ENCODE peak calls at places on chromosomes 5 and 9, in seven cellular contexts. G, N, W, A, Z, T and U are unnamed samples. For H3K4me1, the result is how much of the 10 kb centered on the place peaks cover.

GRCh38 chr9:124011460-124012301 is at the start of gene LHX2:
- DNase-seq in G (no peak), N (peak), W (peak), A (peak), Z (peak), T (peak), U (peak)

GRCh38 chr9:83234541-83234940 is 171.6 kb upstream of the RASEF start:
- DNase-seq in G (no peak), N (no peak), W (no peak), A (no peak), Z (no peak), T (no peak), U (no peak)

GRCh38 chr5:80139573-80139972 is 104.4 kb downstream of the THBS4 start:
- DNase-seq in G (no peak), N (no peak), W (peak), A (no peak), Z (no peak), T (no peak), U (no peak)

GRCh38 chr9:126694206-126695081 is 80.7 kb downstream of the LMX1B start:
- DNase-seq in G (peak), N (no peak), W (no peak), A (no peak), Z (peak), T (no peak), U (no peak)

GRCh38 chr5:33048315-33048714 is 337.2 kb downstream of the NPR3 start:
- DNase-seq in G (no peak), N (no peak), W (no peak), A (no peak), Z (peak), T (no peak), U (no peak)

GRCh38 chr5:155418960-155419579 is 405.5 kb downstream of the KIF4B start:
- DNase-seq in G (no peak), N (no peak), W (peak), A (no peak), Z (no peak), T (no peak), U (no peak)

GRCh38 chr9:101463397-101463796 is 27.8 kb upstream of the ALDOB start:
- DNase-seq in G (no peak), N (no peak), W (no peak), A (no peak), Z (no peak), T (peak), U (no peak)

GRCh38 chr5:111934511-111934910 is 177.5 kb upstream of the NREP start:
- DNase-seq in G (no peak), N (no peak), W (peak), A (no peak), Z (peak), T (no peak), U (no peak)

GRCh38 chr9:95246547-95246946 is 71.0 kb downstream of the FANCC start:
- DNase-seq in G (no peak), N (no peak), W (no peak), A (no peak), Z (no peak), T (no peak), U (no peak)

GRCh38 chr9:125807065-125807464 is 59.9 kb downstream of the PBX3 start:
- DNase-seq in G (no peak), N (no peak), W (no peak), A (no peak), Z (no peak), T (peak), U (no peak)

GRCh38 chr9:138105123-138105415 is 227.5 kb downstream of the CACNA1B start:
- DNase-seq in G (no peak), N (no peak), W (no peak), A (no peak), Z (no peak), T (no peak), U (no peak)

GRCh38 chr5:109006129-109006528 is 258.4 kb downstream of the FER start:
- DNase-seq in G (no peak), N (no peak), W (peak), A (no peak), Z (no peak), T (no peak), U (no peak)

GRCh38 chr5:8581047-8581446 is 712.1 kb downstream of the MTRR start:
- DNase-seq in G (no peak), N (no peak), W (no peak), A (no peak), Z (no peak), T (no peak), U (no peak)

GRCh38 chr9:36341936-36342577 is 58.0 kb downstream of the RNF38 start:
- DNase-seq in G (no peak), N (no peak), W (no peak), A (peak), Z (no peak), T (no peak), U (no peak)

GRCh38 chr5:78467744-78468357 is 107.4 kb downstream of the SCAMP1 start:
- DNase-seq in G (no peak), N (no peak), W (peak), A (peak), Z (peak), T (peak), U (no peak)

GRCh38 chr5:78221964-78222451 is 72.5 kb downstream of the AP3B1 start:
- DNase-seq in G (no peak), N (no peak), W (peak), A (peak), Z (no peak), T (peak), U (no peak)

GRCh38 chr5:143008809-143009521 is 238.8 kb downstream of the ARHGAP26 start:
- DNase-seq in G (peak), N (no peak), W (no peak), A (peak), Z (no peak), T (peak), U (peak)

GRCh38 chr5:1959911-1960581 is 77.3 kb upstream of the IRX4 start:
- DNase-seq in G (no peak), N (no peak), W (no peak), A (no peak), Z (no peak), T (no peak), U (no peak)

GRCh38 chr5:60259730-60260129 is 366.2 kb upstream of the PDE4D start:
- DNase-seq in G (no peak), N (no peak), W (no peak), A (no peak), Z (no peak), T (no peak), U (no peak)

GRCh38 chr9:113005777-113006176 is 6.2 kb downstream of the ZNF883 start:
- DNase-seq in G (no peak), N (no peak), W (no peak), A (no peak), Z (no peak), T (no peak), U (no peak)

GRCh38 chr9:98331536-98332259 is 76.2 kb upstream of the TBC1D2 start:
- DNase-seq in G (no peak), N (no peak), W (peak), A (no peak), Z (no peak), T (peak), U (no peak)

GRCh38 chr5:7244977-7245376 is 151.0 kb upstream of the ADCY2 start:
- DNase-seq in G (no peak), N (no peak), W (no peak), A (no peak), Z (no peak), T (no peak), U (no peak)

GRCh38 chr9:75667155-75667554 is 223.3 kb upstream of the PCSK5 start:
- DNase-seq in G (no peak), N (no peak), W (no peak), A (no peak), Z (no peak), T (no peak), U (no peak)

GRCh38 chr5:114898602-114899001 is 271.1 kb downstream of the TRIM36 start:
- DNase-seq in G (no peak), N (no peak), W (peak), A (no peak), Z (peak), T (no peak), U (no peak)

GRCh38 chr5:145178667-145179523 is 656.2 kb downstream of the PRELID2 start:
- DNase-seq in G (no peak), N (no peak), W (peak), A (no peak), Z (peak), T (peak), U (no peak)

GRCh38 chr9:75540185-75540584 is 350.3 kb upstream of the PCSK5 start:
- DNase-seq in G (no peak), N (no peak), W (no peak), A (no peak), Z (no peak), T (no peak), U (no peak)

GRCh38 chr5:172844577-172844838 is 10.5 kb downstream of the ERGIC1 start:
- DNase-seq in G (no peak), N (no peak), W (no peak), A (no peak), Z (no peak), T (no peak), U (no peak)

GRCh38 chr9:127537014-127537413 is 75.1 kb upstream of the STXBP1 start:
- DNase-seq in G (no peak), N (no peak), W (no peak), A (no peak), Z (no peak), T (peak), U (peak)

DNA sequence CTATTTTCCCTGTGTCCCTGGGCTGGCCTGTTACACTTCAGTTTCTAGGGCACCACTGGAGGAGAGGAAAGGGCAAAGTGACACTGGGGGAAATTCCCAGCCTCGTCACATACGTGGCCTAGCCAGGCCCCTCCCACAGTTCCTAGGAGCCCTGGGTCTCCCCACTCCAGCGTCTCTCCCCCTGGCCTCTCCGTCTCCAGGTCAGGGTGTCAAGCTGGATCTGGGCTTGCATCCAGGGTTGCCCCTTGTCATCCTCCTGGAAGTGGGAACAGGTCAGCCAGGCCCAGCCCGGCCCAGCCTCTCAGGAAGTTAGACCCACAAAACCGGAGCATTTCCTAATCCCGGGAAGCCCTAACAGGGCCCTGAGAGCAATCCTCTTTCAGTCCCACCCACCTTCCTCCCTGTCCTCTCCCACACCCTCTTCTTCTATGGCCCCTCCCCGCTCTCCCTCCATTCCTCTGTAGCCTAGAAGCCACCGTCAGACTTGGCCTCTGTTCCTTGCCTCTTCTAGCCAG is 4.7 kb upstream of the TNIP1 start:
- DNase-seq in G (peak), N (peak), W (no peak), A (no peak), Z (no peak), T (no peak), U (peak)
- H3K4me1 ChIP-seq in G (half or more), N (under half), W (under half), A (under half), Z (under half), T (under half), U (under half)

GRCh38 chr5:154313360-154314017 is 123.0 kb downstream of the GALNT10 start:
- DNase-seq in G (no peak), N (no peak), W (no peak), A (no peak), Z (no peak), T (no peak), U (no peak)
- H3K4me1 ChIP-seq in G (under half), N (under half), W (under half), A (under half), Z (under half), T (under half), U (under half)

DNA sequence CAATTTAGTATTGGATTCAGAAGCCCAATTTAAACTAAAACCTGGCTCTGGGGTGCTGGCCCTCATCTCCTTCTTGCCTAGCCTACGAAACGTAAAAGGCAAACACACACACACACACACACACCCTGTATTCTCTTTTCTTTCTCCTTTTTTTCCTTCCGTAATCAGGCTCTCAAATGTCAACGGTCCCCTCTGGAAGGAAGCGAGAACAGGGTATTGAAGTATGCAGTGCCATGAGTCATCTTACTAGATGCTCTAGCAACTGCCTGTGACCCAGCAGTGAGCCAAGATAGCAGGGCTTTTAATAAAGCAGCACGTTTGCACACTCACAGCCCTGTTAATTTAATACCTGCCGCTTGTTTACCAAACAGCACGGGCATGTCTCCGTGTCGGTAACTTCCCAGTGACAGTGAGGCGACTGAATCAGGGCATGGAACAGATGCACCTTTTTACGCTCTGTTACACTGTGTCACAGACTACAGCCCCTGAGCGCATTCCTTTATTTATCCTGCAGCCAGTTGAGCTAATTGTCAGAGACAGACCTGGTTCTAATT is 243.8 kb downstream of the BNC2 start:
- DNase-seq in G (no peak), N (peak), W (peak), A (no peak), Z (peak), T (peak), U (no peak)
- H3K4me1 ChIP-seq in G (under half), N (under half), W (under half), A (under half), Z (half or more), T (under half), U (under half)

GRCh38 chr5:17399931-17400330 is 98.1 kb upstream of the TAF11L2 start:
- DNase-seq in G (no peak), N (no peak), W (no peak), A (no peak), Z (no peak), T (no peak), U (no peak)
- H3K4me1 ChIP-seq in G (under half), N (under half), W (under half), A (under half), Z (under half), T (under half), U (under half)

DNA sequence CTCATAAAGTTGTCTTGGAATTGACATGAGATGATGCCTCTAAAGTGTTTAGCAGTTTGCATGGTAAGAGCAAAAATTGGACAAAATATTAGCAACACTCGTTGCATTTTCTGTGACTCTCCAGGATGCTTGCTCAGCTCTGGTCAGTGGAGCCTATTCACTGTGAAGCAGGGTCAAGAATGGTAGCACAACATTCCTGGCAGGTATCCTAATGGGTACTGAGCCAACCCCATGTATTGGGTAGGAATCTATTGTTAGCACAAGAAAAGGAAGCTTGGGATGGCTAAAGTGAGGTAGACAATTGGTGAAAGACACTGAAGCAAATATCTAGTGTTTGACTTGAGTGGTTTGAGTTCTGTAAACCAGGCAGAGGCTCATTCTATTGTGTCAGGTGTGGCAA is 10.4 kb upstream of the ACTBL2 start:
- DNase-seq in G (no peak), N (no peak), W (no peak), A (no peak), Z (no peak), T (no peak), U (no peak)
- H3K4me1 ChIP-seq in G (under half), N (under half), W (under half), A (under half), Z (under half), T (under half), U (under half)

DNA sequence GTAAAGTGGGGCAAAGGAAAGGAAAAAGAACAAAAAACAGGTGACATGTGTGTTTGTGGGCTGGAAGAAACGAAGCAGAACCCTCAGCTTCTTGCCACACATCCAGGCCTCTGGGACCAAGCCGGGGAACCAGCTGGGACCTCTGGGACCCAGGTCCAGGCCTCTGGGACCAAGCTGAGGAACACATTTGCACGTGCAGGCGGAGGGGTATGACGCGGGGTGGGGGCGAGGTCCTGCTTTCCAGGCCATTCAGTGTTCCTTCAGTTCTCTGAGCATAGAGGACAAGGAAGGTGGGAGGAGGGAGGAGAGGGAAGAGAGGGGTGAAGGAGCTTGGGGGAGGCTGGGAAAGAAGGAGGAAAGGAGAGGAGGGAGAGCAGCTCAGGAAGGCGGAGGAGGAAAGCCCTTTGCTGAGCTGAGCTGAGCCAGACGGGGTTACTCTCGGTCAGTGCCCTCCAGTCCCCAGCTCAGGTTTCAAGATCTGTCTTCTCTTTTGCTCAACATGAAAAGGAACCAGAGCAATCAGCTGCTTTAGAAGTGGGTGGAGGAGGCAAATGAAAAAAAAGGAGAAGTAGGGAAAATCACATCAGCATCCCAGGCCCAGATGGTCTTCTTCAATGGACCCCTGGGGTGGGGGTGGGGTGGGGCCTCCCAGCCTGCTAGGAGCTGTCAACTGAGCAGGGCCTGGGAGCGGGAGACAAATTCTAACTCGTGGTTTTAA is 59.1 kb downstream of the ABCA1 start:
- DNase-seq in G (peak), N (peak), W (peak), A (no peak), Z (peak), T (peak), U (peak)
- H3K4me1 ChIP-seq in G (half or more), N (half or more), W (under half), A (under half), Z (under half), T (half or more), U (half or more)